ENCODE peak calls at places on chromosomes 6 and 20, in eight cellular contexts. R, H, M, Y, V, K, L and A are unnamed samples. For H3K27me3, the result is how much of the 10 kb centered on the place peaks cover.

GRCh38 chr6:814378-815347 is 121.7 kb upstream of the EXOC2 start:
- DNase-seq in R (no peak), H (no peak), M (no peak), Y (no peak), V (peak), K (no peak), L (no peak), A (no peak)

GRCh38 chr6:29941006-29941405 is 1.3 kb upstream of the HLA-A start:
- DNase-seq in R (no peak), H (no peak), M (no peak), Y (no peak), V (no peak), K (no peak), L (no peak), A (no peak)

GRCh38 chr20:42595625-42596024 is 594.1 kb downstream of the PTPRT start:
- DNase-seq in R (no peak), H (no peak), M (no peak), Y (no peak), V (peak), K (no peak), L (no peak), A (no peak)

GRCh38 chr6:16514249-16514648 is 247.0 kb downstream of the ATXN1 start:
- DNase-seq in R (peak), H (peak), M (peak), Y (peak), V (no peak), K (no peak), L (no peak), A (no peak)

GRCh38 chr6:24126586-24127192 is 674 bp downstream of the NRSN1 start:
- DNase-seq in R (no peak), H (peak), M (peak), Y (peak), V (peak), K (no peak), L (no peak), A (peak)

GRCh38 chr6:136791296-136792065 is 796 bp downstream of the MAP3K5 start:
- DNase-seq in R (peak), H (peak), M (peak), Y (peak), V (peak), K (peak), L (peak), A (peak)

GRCh38 chr20:23105193-23105592 is 19.1 kb upstream of the CD93 start:
- DNase-seq in R (no peak), H (no peak), M (no peak), Y (no peak), V (no peak), K (no peak), L (no peak), A (no peak)

GRCh38 chr6:23174781-23175361 is 605.5 kb downstream of the HDGFL1 start:
- DNase-seq in R (no peak), H (no peak), M (peak), Y (peak), V (no peak), K (no peak), L (no peak), A (peak)

GRCh38 chr6:166307082-166307980 is 861 bp downstream of the PRR18 start:
- DNase-seq in R (no peak), H (peak), M (no peak), Y (no peak), V (peak), K (no peak), L (no peak), A (no peak)

GRCh38 chr20:62025394-62025793 is 40.3 kb downstream of the TAF4 start:
- DNase-seq in R (no peak), H (no peak), M (no peak), Y (no peak), V (no peak), K (no peak), L (no peak), A (no peak)

DNA sequence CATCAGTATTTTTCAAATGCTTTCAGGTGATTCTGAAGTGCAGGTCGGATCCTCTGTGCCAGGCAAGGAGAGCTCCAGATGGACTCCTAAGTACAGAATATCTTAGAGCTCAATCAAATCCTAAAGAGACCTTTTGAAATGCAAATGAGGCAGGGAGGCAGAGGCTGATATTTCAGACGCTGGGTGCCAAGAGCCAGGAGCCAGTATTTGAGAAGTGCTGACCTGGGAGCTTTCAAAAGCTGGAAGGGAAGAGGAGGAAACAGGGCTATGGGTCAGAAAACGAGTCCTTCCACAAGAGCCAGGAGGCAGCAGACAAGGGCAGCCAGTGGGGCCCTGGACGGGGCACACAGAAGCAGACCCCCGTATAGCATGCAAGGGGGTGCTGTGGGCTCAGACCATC is 46.1 kb upstream of the DSN1 start:
- DNase-seq in R (no peak), H (peak), M (no peak), Y (no peak), V (no peak), K (no peak), L (no peak), A (no peak)
- H3K27ac ChIP-seq in R (no peak), H (peak), M (peak), Y (no peak), V (no peak), K (no peak), L (peak), A (no peak)

GRCh38 chr20:59825944-59826759 is 107.3 kb downstream of the SYCP2 start:
- DNase-seq in R (no peak), H (no peak), M (no peak), Y (no peak), V (peak), K (no peak), L (peak), A (peak)

GRCh38 chr20:59828478-59829414 is 104.7 kb downstream of the SYCP2 start:
- DNase-seq in R (no peak), H (no peak), M (no peak), Y (no peak), V (no peak), K (no peak), L (no peak), A (no peak)

GRCh38 chr20:59825563-59825920 is 107.9 kb downstream of the SYCP2 start:
- DNase-seq in R (no peak), H (no peak), M (no peak), Y (no peak), V (no peak), K (no peak), L (no peak), A (no peak)

GRCh38 chr20:59829415-59830106 is 103.9 kb downstream of the SYCP2 start:
- DNase-seq in R (no peak), H (no peak), M (no peak), Y (no peak), V (no peak), K (no peak), L (no peak), A (no peak)

DNA sequence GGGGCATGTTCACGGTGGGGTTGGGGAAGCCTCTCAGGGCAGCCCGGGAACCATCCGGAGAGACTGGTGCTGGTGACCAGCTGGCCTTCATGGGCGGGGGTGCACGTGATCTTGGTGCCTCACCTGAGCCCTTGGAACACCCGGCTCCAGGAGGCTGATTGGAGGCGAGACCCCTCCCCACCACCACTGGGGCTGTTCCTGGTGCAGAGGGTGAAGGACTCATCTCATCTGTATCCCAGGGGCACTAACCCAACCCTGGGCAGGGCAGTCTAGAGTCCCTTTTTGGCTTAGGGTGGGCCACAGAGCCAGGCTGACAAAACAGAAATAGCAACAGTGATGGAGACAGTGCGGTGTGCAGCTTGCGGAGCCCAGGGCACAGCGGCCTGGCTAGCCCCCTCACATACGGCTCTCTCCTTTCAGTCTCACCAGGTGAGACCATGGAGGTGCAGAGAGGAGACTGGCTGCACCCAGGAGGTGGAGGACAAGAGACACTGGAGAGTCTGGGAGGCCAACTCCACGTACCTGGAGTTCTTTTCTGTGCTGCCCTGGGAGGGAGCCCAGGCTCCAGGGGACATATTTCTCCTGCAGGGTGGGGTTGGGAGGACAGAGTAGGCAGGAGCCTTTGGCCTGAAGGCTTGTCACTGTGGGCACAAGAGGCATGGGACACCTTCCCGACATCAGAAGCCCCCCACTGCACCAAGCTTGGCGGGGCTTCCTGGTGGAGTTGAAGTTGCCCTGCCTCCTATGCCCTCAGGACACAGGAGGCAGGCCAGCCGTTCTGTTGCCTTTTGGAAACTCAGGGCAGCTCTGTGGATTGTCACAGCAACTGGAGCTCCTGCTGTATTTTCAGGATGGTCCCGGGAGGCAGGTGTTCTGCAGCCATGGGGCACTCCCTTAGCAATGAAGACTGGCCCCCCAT is 106.0 kb downstream of the SYCP2 start:
- DNase-seq in R (no peak), H (no peak), M (no peak), Y (no peak), V (no peak), K (no peak), L (no peak), A (no peak)
- H3K27me3 ChIP-seq in R (under half), H (under half), M (under half), Y (under half), V (under half), K (under half), L (under half), A (under half)

GRCh38 chr6:28218312-28219248 is 6.5 kb upstream of the ZSCAN9 start:
- DNase-seq in R (peak), H (peak), M (peak), Y (peak), V (peak), K (no peak), L (peak), A (peak)
- H3K27ac ChIP-seq in R (no peak), H (no peak), M (peak), Y (peak), V (peak), K (no peak), L (peak), A (no peak)

DNA sequence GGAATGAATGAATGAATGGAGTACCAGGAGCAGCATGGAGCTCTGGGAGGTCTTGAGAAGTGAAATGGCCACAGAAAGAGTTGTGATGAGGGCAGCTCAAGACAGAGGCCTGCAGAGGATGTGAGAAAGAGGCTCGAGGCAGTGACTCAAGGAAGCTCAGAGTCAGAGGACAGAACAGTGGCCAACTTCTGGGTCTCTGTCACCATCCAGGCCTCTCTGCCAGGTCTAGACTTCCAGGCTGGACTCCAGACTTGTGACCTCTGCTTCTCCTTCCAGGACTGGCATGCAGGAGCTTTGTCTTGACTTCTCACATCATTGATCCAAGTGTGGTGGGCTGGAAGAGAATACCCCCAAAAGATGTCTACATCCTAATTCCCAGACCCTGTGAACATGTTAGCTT is 119.8 kb downstream of the TOX2 start:
- DNase-seq in R (no peak), H (no peak), M (no peak), Y (no peak), V (no peak), K (no peak), L (no peak), A (no peak)
- H3K27me3 ChIP-seq in R (under half), H (under half), M (under half), Y (under half), V (under half), K (under half), L (under half), A (under half)

DNA sequence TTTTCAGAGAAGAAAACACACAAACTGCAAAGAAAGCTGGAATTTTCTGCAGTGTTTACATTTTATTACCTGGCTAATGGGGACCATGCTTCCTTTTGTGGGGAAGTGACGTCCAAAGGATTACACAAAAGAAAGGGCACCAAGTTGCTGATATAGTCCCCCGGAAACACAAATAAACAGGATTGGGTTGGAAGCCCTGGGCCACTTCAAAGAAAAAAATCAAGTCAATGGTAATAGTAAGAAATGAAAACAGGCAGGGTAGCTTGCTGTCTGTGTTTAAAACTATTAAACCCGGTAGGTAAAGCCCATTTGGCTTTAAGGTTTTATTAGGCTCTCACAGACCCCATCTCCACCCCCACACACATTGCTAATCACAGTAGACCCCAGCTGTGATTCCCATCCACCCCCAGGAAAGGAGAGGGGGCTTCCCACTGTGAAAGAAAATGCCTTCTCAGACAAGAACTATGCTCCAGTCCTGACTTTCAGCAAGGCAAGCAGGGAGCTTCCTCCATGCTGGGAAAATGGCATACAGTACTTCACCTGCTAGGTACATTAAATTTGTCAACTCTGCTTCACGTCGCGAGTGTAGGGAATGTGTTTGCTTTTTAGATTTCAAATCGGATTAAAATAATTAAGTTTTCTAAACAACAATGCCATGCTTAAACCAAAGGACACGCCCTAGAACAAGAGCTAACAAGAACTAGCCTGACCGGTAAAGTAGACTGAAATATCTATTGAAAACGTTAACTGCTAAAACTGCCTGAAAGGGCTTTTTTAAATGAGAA is 1.1 kb downstream of the PERP start:
- DNase-seq in R (no peak), H (peak), M (no peak), Y (peak), V (peak), K (no peak), L (no peak), A (no peak)
- H3K27ac ChIP-seq in R (no peak), H (peak), M (peak), Y (peak), V (peak), K (no peak), L (peak), A (peak)

DNA sequence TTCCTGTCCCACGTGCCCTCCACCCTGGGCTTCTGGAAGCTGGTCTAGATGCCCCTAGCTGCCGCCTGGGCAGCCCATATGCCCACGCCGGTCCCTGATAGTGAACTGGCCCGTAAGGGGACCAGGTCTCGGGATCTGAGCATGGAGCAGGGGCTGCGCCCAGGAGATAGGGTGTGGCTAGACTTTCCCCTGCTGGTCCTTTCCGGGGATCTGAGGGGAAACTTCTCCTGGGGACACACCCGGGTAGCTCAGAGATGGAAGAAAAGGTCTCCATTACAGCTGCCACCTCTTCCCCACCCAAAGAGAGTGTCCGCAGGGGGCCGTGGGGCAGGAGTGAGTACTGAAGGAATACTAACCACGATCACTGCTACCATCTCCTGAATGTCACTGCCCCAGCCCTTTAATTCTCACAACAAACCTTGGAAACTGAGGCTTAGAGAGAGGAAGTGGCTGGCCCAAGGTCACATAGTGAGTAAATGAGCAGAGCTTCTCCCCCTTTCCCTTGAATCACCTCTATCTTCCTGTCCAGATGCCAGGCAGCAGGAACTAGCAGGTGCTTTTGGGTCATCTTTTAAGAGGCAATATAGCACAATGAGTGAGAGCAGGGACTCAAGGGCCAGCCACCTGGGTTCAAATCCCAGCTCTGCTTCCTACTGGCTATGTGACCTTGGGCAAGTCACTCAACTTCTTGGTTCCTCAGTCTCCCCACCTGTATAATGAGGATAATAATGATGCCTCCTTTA is 11.8 kb upstream of the CCN5 start:
- DNase-seq in R (no peak), H (no peak), M (no peak), Y (no peak), V (no peak), K (no peak), L (no peak), A (no peak)
- H3K27me3 ChIP-seq in R (under half), H (under half), M (under half), Y (under half), V (under half), K (under half), L (under half), A (under half)

GRCh38 chr6:28250747-28251146 is 1.3 kb downstream of the ZKSCAN4 start:
- DNase-seq in R (no peak), H (no peak), M (no peak), Y (no peak), V (no peak), K (no peak), L (no peak), A (no peak)
- H3K27ac ChIP-seq in R (no peak), H (no peak), M (no peak), Y (no peak), V (no peak), K (no peak), L (no peak), A (no peak)

GRCh38 chr6:169225887-169226286 is 27.8 kb downstream of the THBS2 start:
- DNase-seq in R (no peak), H (no peak), M (no peak), Y (no peak), V (no peak), K (no peak), L (no peak), A (no peak)

GRCh38 chr6:169223006-169223405 is 30.6 kb downstream of the THBS2 start:
- DNase-seq in R (no peak), H (no peak), M (no peak), Y (no peak), V (no peak), K (no peak), L (no peak), A (no peak)

GRCh38 chr6:169225131-169225576 is 28.5 kb downstream of the THBS2 start:
- DNase-seq in R (no peak), H (no peak), M (no peak), Y (no peak), V (no peak), K (no peak), L (no peak), A (no peak)

GRCh38 chr6:169224185-169224695 is 29.4 kb downstream of the THBS2 start:
- DNase-seq in R (no peak), H (no peak), M (peak), Y (peak), V (no peak), K (no peak), L (no peak), A (no peak)

GRCh38 chr6:169224716-169225115 is 28.9 kb downstream of the THBS2 start:
- DNase-seq in R (no peak), H (no peak), M (no peak), Y (no peak), V (no peak), K (no peak), L (no peak), A (no peak)
- H3K27me3 ChIP-seq in R (under half), H (under half), M (under half), Y (under half), V (under half), K (under half), L (under half), A (half or more)